ENCODE peak calls at places on chromosomes 4 and X, in ten cellular contexts. L is thoracic aorta; M is activated T-cell treated with anti-CD3 and anti-CD28 coated beads, Interleukin-2, amount 50 U/mL, for 72 hours; B is GM04504; Y is memory B cell; I is T-helper 1 cell; Z is right lobe of liver; N is astrocyte of the spinal cord; U is naive thymus-derived CD4-positive, alpha-beta T cell; T is AG10803. R is an unnamed sample.

GRCh38 chr4:71396382-71396781 is 57.6 kb downstream of the SLC4A4 start:
- DNase-seq in L (no peak), M (no peak), B (no peak), Y (no peak), I (no peak), Z (no peak), N (peak), U (no peak), T (peak), R (no peak)

GRCh38 chr4:128379860-128380259 is 92.2 kb upstream of the PGRMC2 start:
- DNase-seq in L (no peak), M (peak), B (no peak), Y (no peak), I (no peak), Z (peak), N (peak), U (no peak), T (peak), R (no peak)

GRCh38 chr4:153480704-153481103 is 14.5 kb downstream of the TMEM131L start:
- DNase-seq in L (no peak), M (no peak), B (no peak), Y (no peak), I (no peak), Z (no peak), N (no peak), U (peak), T (no peak), R (no peak)

GRCh38 chr4:140943887-140944515 is 187.8 kb upstream of the TBC1D9 start:
- DNase-seq in L (no peak), M (no peak), B (no peak), Y (no peak), I (no peak), Z (no peak), N (peak), U (no peak), T (peak), R (no peak)

GRCh38 chr4:114867291-114867690 is 246.1 kb downstream of the NDST4 start:
- DNase-seq in L (no peak), M (no peak), B (no peak), Y (no peak), I (no peak), Z (no peak), N (no peak), U (no peak), T (no peak), R (no peak)

GRCh38 chr4:5078015-5078414 is 26.7 kb downstream of the STK32B start:
- DNase-seq in L (no peak), M (no peak), B (no peak), Y (no peak), I (no peak), Z (no peak), N (no peak), U (no peak), T (no peak), R (no peak)

GRCh38 chrX:13899607-13900006 is 82.7 kb upstream of the GPM6B start:
- DNase-seq in L (peak), M (no peak), B (peak), Y (no peak), I (no peak), Z (no peak), N (peak), U (no peak), T (peak), R (no peak)

GRCh38 chr4:120769227-120769626 is 153.3 kb downstream of the PRDM5 start:
- DNase-seq in L (no peak), M (no peak), B (peak), Y (no peak), I (no peak), Z (no peak), N (peak), U (no peak), T (peak), R (no peak)